ENCODE peak calls at places on chromosome X, in four cellular contexts. One of them, this sample, is unnamed.

GRCh38 chrX:123830309-123830708 is 29.5 kb upstream of the XIAP start:
- DNase-seq in K562: no peak
- DNase-seq in H1: no peak
- DNase-seq in GM12878: peak
- DNase-seq in this sample: no peak

GRCh38 chrX:41779058-41779564 is 55.1 kb downstream of the GPR82 start:
- DNase-seq in H1: no peak
- DNase-seq in K562: no peak
- DNase-seq in GM12878: no peak
- DNase-seq in this sample: peak

GRCh38 chrX:74343970-74344622 is 40.1 kb downstream of the ZCCHC13 start:
- DNase-seq in GM12878: peak
- DNase-seq in K562: peak
- DNase-seq in H1: peak
- DNase-seq in this sample: peak

GRCh38 chrX:48498374-48498809 is 10.4 kb upstream of the PORCN start:
- DNase-seq in H1: no peak
- DNase-seq in K562: no peak
- DNase-seq in GM12878: no peak
- DNase-seq in this sample: no peak

GRCh38 chrX:20388594-20388993 is 121.9 kb upstream of the RPS6KA3 start:
- DNase-seq in H1: no peak
- DNase-seq in GM12878: no peak
- DNase-seq in K562: no peak
- DNase-seq in this sample: no peak

GRCh38 chrX:105018865-105019264 is 201.6 kb downstream of the TEX13A start:
- DNase-seq in GM12878: no peak
- DNase-seq in H1: no peak
- DNase-seq in K562: no peak
- DNase-seq in this sample: no peak

GRCh38 chrX:97215166-97215565 is 331.5 kb downstream of the RPA4 start:
- DNase-seq in K562: no peak
- DNase-seq in GM12878: no peak
- DNase-seq in H1: no peak
- DNase-seq in this sample: no peak

GRCh38 chrX:151713859-151714258 is 2.0 kb upstream of the FATE1 start:
- DNase-seq in H1: peak
- DNase-seq in K562: peak
- DNase-seq in GM12878: no peak
- DNase-seq in this sample: peak

GRCh38 chrX:50723006-50723405 is 91.0 kb downstream of the SHROOM4 start:
- DNase-seq in K562: no peak
- DNase-seq in H1: no peak
- DNase-seq in GM12878: no peak
- DNase-seq in this sample: no peak

GRCh38 chrX:46575586-46575985 is 2.0 kb downstream of the CHST7 start:
- DNase-seq in K562: no peak
- DNase-seq in GM12878: no peak
- DNase-seq in H1: no peak
- DNase-seq in this sample: no peak

GRCh38 chrX:46573331-46573895 is at the start of gene CHST7:
- DNase-seq in K562: no peak
- DNase-seq in GM12878: no peak
- DNase-seq in H1: no peak
- DNase-seq in this sample: peak

GRCh38 chrX:46573896-46574336 is 351 bp downstream of the CHST7 start:
- DNase-seq in K562: no peak
- DNase-seq in GM12878: no peak
- DNase-seq in H1: peak
- DNase-seq in this sample: no peak

GRCh38 chrX:46574941-46575381 is 1.4 kb downstream of the CHST7 start:
- DNase-seq in H1: no peak
- DNase-seq in K562: no peak
- DNase-seq in GM12878: no peak
- DNase-seq in this sample: no peak

DNA sequence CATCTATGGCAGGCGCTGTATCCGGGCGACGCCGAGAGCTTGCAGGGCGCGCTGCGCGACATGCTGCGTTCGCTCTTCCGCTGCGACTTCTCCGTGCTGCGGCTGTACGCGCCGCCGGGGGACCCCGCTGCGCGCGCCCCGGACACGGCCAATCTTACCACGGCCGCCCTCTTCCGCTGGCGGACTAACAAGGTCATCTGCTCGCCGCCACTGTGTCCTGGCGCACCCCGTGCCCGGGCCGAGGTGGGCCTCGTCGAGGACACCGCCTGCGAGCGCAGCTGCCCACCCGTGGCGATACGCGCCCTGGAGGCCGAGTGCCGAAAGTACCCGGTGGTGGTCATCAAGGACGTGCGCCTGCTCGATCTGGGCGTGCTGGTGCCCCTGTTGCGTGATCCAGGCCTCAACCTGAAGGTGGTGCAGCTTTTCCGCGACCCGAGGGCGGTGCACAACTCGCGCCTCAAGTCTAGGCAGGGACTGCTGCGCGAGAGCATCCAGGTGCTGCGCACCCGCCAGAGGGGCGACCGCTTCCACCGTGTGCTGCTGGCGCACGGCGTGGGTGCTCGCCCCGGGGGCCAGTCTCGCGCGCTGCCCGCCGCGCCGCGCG is 874 bp downstream of the CHST7 start:
- DNase-seq in K562: no peak
- DNase-seq in H1: peak
- DNase-seq in GM12878: no peak
- DNase-seq in this sample: no peak
- TF ChIP-seq EGR1 in K562: no peak
- TF ChIP-seq EGR1 in H1: no peak
- TF ChIP-seq EGR1 in GM12878: no peak
- TF ChIP-seq EGR1 in this sample: no peak

DNA sequence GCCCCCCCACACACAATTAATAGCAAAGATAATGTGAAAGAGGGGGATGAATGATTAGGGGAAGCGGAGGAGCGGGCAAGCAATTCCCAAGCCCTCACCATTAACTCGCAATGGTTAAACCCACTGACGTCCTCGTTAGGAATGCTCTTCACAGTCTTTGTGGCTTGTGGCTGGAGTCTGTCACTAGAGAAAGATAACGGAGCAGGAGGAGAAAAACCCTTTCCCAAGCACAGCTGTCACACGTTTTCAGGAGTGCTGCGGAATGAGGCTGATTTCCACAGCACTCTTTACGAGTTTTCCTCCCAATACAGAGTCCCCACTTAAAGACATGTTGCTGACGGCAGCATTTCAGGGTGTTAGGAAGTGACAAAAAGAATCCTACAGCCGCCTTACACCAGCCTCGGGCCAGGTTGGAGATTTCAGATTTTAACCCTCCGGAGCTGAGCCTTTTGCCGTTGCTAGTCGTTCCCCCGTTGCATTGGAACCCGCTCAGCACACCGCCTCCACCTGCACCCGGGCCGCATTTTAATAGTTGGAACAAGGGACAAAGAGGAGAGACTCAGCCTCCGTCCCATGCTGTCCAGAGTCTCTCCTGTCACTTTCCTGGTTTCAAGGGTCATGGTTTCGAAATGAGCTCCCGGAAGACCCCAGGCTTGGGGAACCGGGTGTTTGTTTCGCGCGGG is 92.2 kb downstream of the GEMIN8 start:
- DNase-seq in H1: peak
- DNase-seq in GM12878: no peak
- DNase-seq in K562: no peak
- DNase-seq in this sample: no peak
- TF ChIP-seq EZH2 in H1: no peak
- TF ChIP-seq EZH2 in GM12878: no peak
- TF ChIP-seq EZH2 in K562: no peak
- TF ChIP-seq EZH2 in this sample: no peak

GRCh38 chrX:23901805-23902204 is 5.9 kb downstream of the APOO start:
- DNase-seq in H1: no peak
- DNase-seq in K562: peak
- DNase-seq in GM12878: peak
- DNase-seq in this sample: peak

GRCh38 chrX:23902419-23902818 is 5.3 kb downstream of the APOO start:
- DNase-seq in GM12878: no peak
- DNase-seq in H1: no peak
- DNase-seq in K562: peak
- DNase-seq in this sample: no peak

GRCh38 chrX:23898412-23898959 is 9.3 kb downstream of the APOO start:
- DNase-seq in H1: no peak
- DNase-seq in K562: no peak
- DNase-seq in GM12878: no peak
- DNase-seq in this sample: no peak

GRCh38 chrX:23900220-23900797 is 7.4 kb downstream of the APOO start:
- DNase-seq in K562: no peak
- DNase-seq in H1: no peak
- DNase-seq in GM12878: no peak
- DNase-seq in this sample: no peak

DNA sequence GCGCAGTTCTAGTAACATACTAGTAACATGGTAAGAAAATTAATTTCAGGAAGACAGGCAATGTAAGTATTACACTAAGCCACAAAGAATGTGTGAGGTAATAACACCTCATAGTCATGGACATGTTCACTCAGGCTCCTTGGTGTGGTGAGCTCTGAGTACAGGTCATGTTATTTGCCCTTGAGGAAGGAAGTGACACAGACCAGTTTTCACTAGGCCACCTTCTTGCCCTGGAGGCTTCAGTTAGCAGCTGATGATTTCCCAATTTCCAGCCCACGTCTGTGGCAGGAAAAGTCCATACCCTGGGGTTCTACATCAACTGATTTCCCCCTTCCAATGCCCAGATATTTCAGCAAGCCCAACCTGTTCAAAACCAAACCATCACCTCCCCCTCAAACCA is 6.7 kb downstream of the APOO start:
- DNase-seq in GM12878: no peak
- DNase-seq in H1: no peak
- DNase-seq in K562: no peak
- DNase-seq in this sample: peak
- TF ChIP-seq SRF in GM12878: no peak
- TF ChIP-seq SRF in H1: no peak
- TF ChIP-seq SRF in K562: no peak
- TF ChIP-seq SRF in this sample: no peak

DNA sequence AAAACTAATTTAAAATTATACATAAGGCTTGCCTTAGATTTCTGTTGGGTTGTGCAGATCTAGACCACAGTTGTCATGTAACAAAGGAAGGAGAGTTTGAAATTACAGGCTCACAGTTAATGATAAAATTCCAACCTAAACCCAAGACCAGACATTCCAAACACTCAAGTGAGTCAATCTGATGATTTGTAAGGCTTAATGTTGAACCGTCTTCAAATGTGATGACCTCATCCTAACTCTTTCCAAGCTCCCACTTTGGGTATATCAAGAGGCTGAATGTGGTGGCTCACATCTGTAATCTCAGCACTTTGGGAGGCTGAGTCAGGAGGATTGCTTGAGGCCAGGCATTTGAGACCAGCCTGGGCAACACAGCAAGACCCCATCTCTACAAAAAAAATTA is 149.2 kb downstream of the TBL1X start:
- DNase-seq in GM12878: no peak
- DNase-seq in K562: no peak
- DNase-seq in H1: no peak
- DNase-seq in this sample: no peak
- TF ChIP-seq EGR1 in GM12878: no peak
- TF ChIP-seq EGR1 in K562: no peak
- TF ChIP-seq EGR1 in H1: no peak
- TF ChIP-seq EGR1 in this sample: no peak

DNA sequence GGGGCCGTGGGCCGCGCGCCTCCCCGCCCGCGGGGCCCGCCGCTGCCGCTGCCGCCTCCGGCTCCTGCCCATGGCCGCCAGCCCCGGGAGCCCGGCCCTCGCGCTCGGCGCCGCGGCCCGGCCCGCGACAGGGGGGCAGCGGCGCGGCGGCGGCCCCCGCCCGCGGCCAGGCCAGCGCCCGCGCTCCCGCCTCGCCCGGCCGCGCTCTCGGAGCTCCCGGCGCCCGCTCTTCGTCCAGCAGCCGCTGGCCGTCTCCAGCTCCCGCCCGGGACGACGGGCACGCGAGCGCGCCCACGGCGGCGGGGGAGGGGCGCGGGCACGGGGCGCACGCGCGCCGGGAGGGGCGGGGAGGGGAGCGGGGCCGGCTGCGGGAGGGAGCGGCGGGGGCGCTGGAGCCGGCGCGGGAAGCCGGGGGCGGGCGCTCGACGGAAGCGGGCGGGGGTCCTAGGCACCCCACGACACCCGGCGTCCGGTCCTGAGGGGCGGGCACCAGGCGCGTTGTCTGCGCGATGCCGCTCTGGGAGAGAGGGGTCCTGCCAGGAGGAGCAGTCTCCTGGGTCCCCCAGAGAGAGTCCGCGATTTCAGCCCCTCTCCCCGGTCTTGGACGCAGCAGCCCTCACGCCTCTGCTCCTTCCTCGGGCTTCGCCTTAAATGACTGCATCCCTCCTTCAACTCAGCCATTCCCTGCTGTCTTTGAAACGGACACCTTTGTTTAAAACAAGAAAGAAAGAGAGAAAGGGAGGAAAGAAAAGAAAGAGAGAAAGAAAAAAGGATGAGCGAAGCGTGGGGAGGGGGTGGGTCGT is 489 bp upstream of the PDZD4 start:
- DNase-seq in H1: no peak
- DNase-seq in K562: no peak
- DNase-seq in GM12878: no peak
- DNase-seq in this sample: no peak
- TF ChIP-seq EZH2 in H1: no peak
- TF ChIP-seq EZH2 in K562: no peak
- TF ChIP-seq EZH2 in GM12878: no peak
- TF ChIP-seq EZH2 in this sample: no peak

GRCh38 chrX:39020051-39020669 is 218.9 kb downstream of the MID1IP1 start:
- DNase-seq in K562: no peak
- DNase-seq in H1: no peak
- DNase-seq in GM12878: no peak
- DNase-seq in this sample: no peak
- TF ChIP-seq SRF in K562: no peak
- TF ChIP-seq SRF in H1: no peak
- TF ChIP-seq SRF in GM12878: no peak
- TF ChIP-seq SRF in this sample: no peak

DNA sequence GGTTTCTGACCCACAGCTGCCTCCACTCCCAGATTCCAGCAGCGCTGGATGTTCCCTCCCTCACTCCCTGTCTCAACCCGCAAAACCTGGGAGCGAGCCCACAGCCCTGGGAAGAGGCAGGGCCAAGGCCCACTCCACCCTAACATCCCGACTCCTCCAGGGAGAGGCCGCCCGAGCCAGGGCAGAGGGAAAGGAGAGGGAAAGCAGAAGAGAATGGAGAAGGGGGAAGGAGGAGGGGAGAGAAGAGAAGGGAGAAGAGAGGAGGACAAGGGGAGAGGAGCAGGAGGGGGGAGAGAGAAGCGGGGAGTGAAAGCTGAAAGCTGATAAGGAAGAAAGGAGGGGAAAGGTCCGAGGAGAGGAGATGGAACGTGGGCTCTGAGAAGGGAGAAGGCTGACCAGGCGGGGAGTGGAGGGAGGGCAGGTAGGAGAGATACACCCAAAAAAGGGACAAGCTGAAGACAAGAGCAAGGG is 120.2 kb upstream of the PJA1 start:
- DNase-seq in H1: no peak
- DNase-seq in K562: no peak
- DNase-seq in GM12878: no peak
- DNase-seq in this sample: no peak
- TF ChIP-seq EGR1 in H1: no peak
- TF ChIP-seq EGR1 in K562: no peak
- TF ChIP-seq EGR1 in GM12878: no peak
- TF ChIP-seq EGR1 in this sample: no peak